ENCODE peak calls at places on chromosome 20, in eight cellular contexts. One of them, this sample, is unnamed.

GRCh38 chr20:4925842-4926530 is 75.3 kb downstream of the SLC23A2 start:
- DNase-seq in pancreas: no peak
- DNase-seq in HEK293T: no peak
- DNase-seq in IMR-90: peak
- DNase-seq in AG08395: peak
- DNase-seq in NT2/D1: no peak
- DNase-seq in KBM-7: no peak
- DNase-seq in NCI-H226: no peak
- DNase-seq in this sample: no peak

GRCh38 chr20:5065489-5066383 is 54.0 kb downstream of the PCNA start:
- DNase-seq in pancreas: peak
- DNase-seq in HEK293T: no peak
- DNase-seq in IMR-90: peak
- DNase-seq in AG08395: peak
- DNase-seq in NT2/D1: no peak
- DNase-seq in KBM-7: no peak
- DNase-seq in NCI-H226: peak
- DNase-seq in this sample: peak

GRCh38 chr20:2981646-2982045 is 61.8 kb upstream of the GNRH2 start:
- DNase-seq in pancreas: no peak
- DNase-seq in HEK293T: no peak
- DNase-seq in IMR-90: no peak
- DNase-seq in AG08395: no peak
- DNase-seq in NT2/D1: no peak
- DNase-seq in KBM-7: no peak
- DNase-seq in NCI-H226: no peak
- DNase-seq in this sample: no peak

GRCh38 chr20:34129518-34130162 is 17.6 kb upstream of the EIF2S2 start:
- DNase-seq in pancreas: peak
- DNase-seq in HEK293T: peak
- DNase-seq in IMR-90: peak
- DNase-seq in AG08395: peak
- DNase-seq in NT2/D1: peak
- DNase-seq in KBM-7: peak
- DNase-seq in NCI-H226: peak
- DNase-seq in this sample: peak

GRCh38 chr20:10603378-10603777 is 70.4 kb downstream of the JAG1 start:
- DNase-seq in pancreas: no peak
- DNase-seq in HEK293T: no peak
- DNase-seq in IMR-90: no peak
- DNase-seq in AG08395: no peak
- DNase-seq in NT2/D1: no peak
- DNase-seq in KBM-7: no peak
- DNase-seq in NCI-H226: no peak
- DNase-seq in this sample: no peak

GRCh38 chr20:49115565-49115964 is 69.5 kb downstream of the CSE1L start:
- DNase-seq in pancreas: no peak
- DNase-seq in HEK293T: no peak
- DNase-seq in IMR-90: peak
- DNase-seq in AG08395: no peak
- DNase-seq in NT2/D1: no peak
- DNase-seq in KBM-7: no peak
- DNase-seq in NCI-H226: peak
- DNase-seq in this sample: no peak

GRCh38 chr20:39632757-39633156 is 670.6 kb downstream of the DHX35 start:
- DNase-seq in pancreas: no peak
- DNase-seq in HEK293T: no peak
- DNase-seq in IMR-90: no peak
- DNase-seq in AG08395: no peak
- DNase-seq in NT2/D1: no peak
- DNase-seq in KBM-7: no peak
- DNase-seq in NCI-H226: no peak
- DNase-seq in this sample: no peak

GRCh38 chr20:9200196-9200595 is 131.3 kb downstream of the PLCB4 start:
- DNase-seq in pancreas: no peak
- DNase-seq in HEK293T: no peak
- DNase-seq in IMR-90: no peak
- DNase-seq in AG08395: peak
- DNase-seq in NT2/D1: no peak
- DNase-seq in KBM-7: no peak
- DNase-seq in NCI-H226: peak
- DNase-seq in this sample: no peak

GRCh38 chr20:10537850-10538480 is 102.9 kb downstream of the SLX4IP start:
- DNase-seq in pancreas: no peak
- DNase-seq in HEK293T: no peak
- DNase-seq in IMR-90: peak
- DNase-seq in AG08395: peak
- DNase-seq in NT2/D1: no peak
- DNase-seq in KBM-7: no peak
- DNase-seq in NCI-H226: no peak
- DNase-seq in this sample: no peak

GRCh38 chr20:19742974-19743649 is 14.9 kb upstream of the RIN2 start:
- DNase-seq in pancreas: no peak
- DNase-seq in HEK293T: no peak
- DNase-seq in IMR-90: no peak
- DNase-seq in AG08395: no peak
- DNase-seq in NT2/D1: no peak
- DNase-seq in KBM-7: no peak
- DNase-seq in NCI-H226: no peak
- DNase-seq in this sample: no peak

GRCh38 chr20:37669773-37670236 is 24.0 kb upstream of the CTNNBL1 start:
- DNase-seq in pancreas: no peak
- DNase-seq in HEK293T: no peak
- DNase-seq in IMR-90: no peak
- DNase-seq in AG08395: no peak
- DNase-seq in NT2/D1: no peak
- DNase-seq in KBM-7: no peak
- DNase-seq in NCI-H226: no peak
- DNase-seq in this sample: no peak

GRCh38 chr20:63829943-63830820 is 882 bp downstream of the ZBTB46 start:
- DNase-seq in pancreas: no peak
- DNase-seq in HEK293T: peak
- DNase-seq in IMR-90: peak
- DNase-seq in AG08395: no peak
- DNase-seq in NT2/D1: no peak
- DNase-seq in KBM-7: no peak
- DNase-seq in NCI-H226: no peak
- DNase-seq in this sample: peak

GRCh38 chr20:830011-830521 is 3.4 kb upstream of the FAM110A start:
- DNase-seq in pancreas: no peak
- DNase-seq in HEK293T: no peak
- DNase-seq in IMR-90: peak
- DNase-seq in AG08395: no peak
- DNase-seq in NT2/D1: no peak
- DNase-seq in KBM-7: no peak
- DNase-seq in NCI-H226: no peak
- DNase-seq in this sample: no peak

GRCh38 chr20:57264151-57264792 is 2.2 kb downstream of the BMP7 start:
- DNase-seq in pancreas: peak
- DNase-seq in HEK293T: no peak
- DNase-seq in IMR-90: no peak
- DNase-seq in AG08395: no peak
- DNase-seq in NT2/D1: no peak
- DNase-seq in KBM-7: no peak
- DNase-seq in NCI-H226: no peak
- DNase-seq in this sample: peak

GRCh38 chr20:47330933-47331708 is 25.4 kb downstream of the ZMYND8 start:
- DNase-seq in pancreas: no peak
- DNase-seq in HEK293T: no peak
- DNase-seq in IMR-90: peak
- DNase-seq in AG08395: peak
- DNase-seq in NT2/D1: no peak
- DNase-seq in KBM-7: no peak
- DNase-seq in NCI-H226: peak
- DNase-seq in this sample: no peak

GRCh38 chr20:34249291-34249690 is 8.1 kb downstream of the ASIP start:
- DNase-seq in pancreas: no peak
- DNase-seq in HEK293T: no peak
- DNase-seq in IMR-90: peak
- DNase-seq in AG08395: peak
- DNase-seq in NT2/D1: no peak
- DNase-seq in KBM-7: peak
- DNase-seq in NCI-H226: no peak
- DNase-seq in this sample: no peak

GRCh38 chr20:671252-672030 is 4.2 kb downstream of the SCRT2 start:
- DNase-seq in pancreas: no peak
- DNase-seq in HEK293T: no peak
- DNase-seq in IMR-90: no peak
- DNase-seq in AG08395: no peak
- DNase-seq in NT2/D1: no peak
- DNase-seq in KBM-7: peak
- DNase-seq in NCI-H226: no peak
- DNase-seq in this sample: no peak

GRCh38 chr20:34334654-34335407 is 28.2 kb upstream of the ITCH start:
- DNase-seq in pancreas: no peak
- DNase-seq in HEK293T: no peak
- DNase-seq in IMR-90: no peak
- DNase-seq in AG08395: no peak
- DNase-seq in NT2/D1: no peak
- DNase-seq in KBM-7: no peak
- DNase-seq in NCI-H226: no peak
- DNase-seq in this sample: no peak

GRCh38 chr20:11876555-11876954 is 41.1 kb upstream of the BTBD3 start:
- DNase-seq in pancreas: no peak
- DNase-seq in HEK293T: no peak
- DNase-seq in IMR-90: no peak
- DNase-seq in AG08395: no peak
- DNase-seq in NT2/D1: no peak
- DNase-seq in KBM-7: no peak
- DNase-seq in NCI-H226: no peak
- DNase-seq in this sample: no peak

GRCh38 chr20:37727247-37727956 is 33.6 kb downstream of the CTNNBL1 start:
- DNase-seq in pancreas: no peak
- DNase-seq in HEK293T: no peak
- DNase-seq in IMR-90: no peak
- DNase-seq in AG08395: peak
- DNase-seq in NT2/D1: peak
- DNase-seq in KBM-7: no peak
- DNase-seq in NCI-H226: peak
- DNase-seq in this sample: peak

GRCh38 chr20:50062006-50062838 is 50.7 kb downstream of the UBE2V1 start:
- DNase-seq in pancreas: no peak
- DNase-seq in HEK293T: no peak
- DNase-seq in IMR-90: no peak
- DNase-seq in AG08395: peak
- DNase-seq in NT2/D1: no peak
- DNase-seq in KBM-7: no peak
- DNase-seq in NCI-H226: no peak
- DNase-seq in this sample: no peak

GRCh38 chr20:43820742-43821330 is 93.8 kb upstream of the TOX2 start:
- DNase-seq in pancreas: no peak
- DNase-seq in HEK293T: no peak
- DNase-seq in IMR-90: no peak
- DNase-seq in AG08395: no peak
- DNase-seq in NT2/D1: no peak
- DNase-seq in KBM-7: no peak
- DNase-seq in NCI-H226: peak
- DNase-seq in this sample: no peak

GRCh38 chr20:37361336-37361735 is 15.4 kb downstream of the SRC start:
- DNase-seq in pancreas: no peak
- DNase-seq in HEK293T: no peak
- DNase-seq in IMR-90: no peak
- DNase-seq in AG08395: no peak
- DNase-seq in NT2/D1: no peak
- DNase-seq in KBM-7: no peak
- DNase-seq in NCI-H226: no peak
- DNase-seq in this sample: peak

GRCh38 chr20:49563015-49563980 is 4.6 kb downstream of the PTGIS start:
- DNase-seq in pancreas: no peak
- DNase-seq in HEK293T: no peak
- DNase-seq in IMR-90: no peak
- DNase-seq in AG08395: no peak
- DNase-seq in NT2/D1: no peak
- DNase-seq in KBM-7: no peak
- DNase-seq in NCI-H226: no peak
- DNase-seq in this sample: peak

GRCh38 chr20:36792422-36792821 is 18.9 kb upstream of the DSN1 start:
- DNase-seq in pancreas: no peak
- DNase-seq in HEK293T: peak
- DNase-seq in IMR-90: peak
- DNase-seq in AG08395: peak
- DNase-seq in NT2/D1: peak
- DNase-seq in KBM-7: peak
- DNase-seq in NCI-H226: peak
- DNase-seq in this sample: peak

GRCh38 chr20:6008254-6008653 is 45.6 kb downstream of the LRRN4 start:
- DNase-seq in pancreas: no peak
- DNase-seq in HEK293T: no peak
- DNase-seq in IMR-90: peak
- DNase-seq in AG08395: peak
- DNase-seq in NT2/D1: no peak
- DNase-seq in KBM-7: peak
- DNase-seq in NCI-H226: peak
- DNase-seq in this sample: no peak

GRCh38 chr20:43949741-43950618 is 35.3 kb downstream of the TOX2 start:
- DNase-seq in pancreas: no peak
- DNase-seq in HEK293T: no peak
- DNase-seq in IMR-90: no peak
- DNase-seq in AG08395: no peak
- DNase-seq in NT2/D1: no peak
- DNase-seq in KBM-7: peak
- DNase-seq in NCI-H226: no peak
- DNase-seq in this sample: no peak

GRCh38 chr20:38193586-38194105 is 28.6 kb upstream of the TGM2 start:
- DNase-seq in pancreas: no peak
- DNase-seq in HEK293T: no peak
- DNase-seq in IMR-90: no peak
- DNase-seq in AG08395: no peak
- DNase-seq in NT2/D1: no peak
- DNase-seq in KBM-7: no peak
- DNase-seq in NCI-H226: no peak
- DNase-seq in this sample: peak